ENCODE peak calls at places on chromosome X, in seven cellular contexts. F is stimulated activated naive B cell treated with anti-CD40 and anti-IgM and Interleukin-4, amounts not matched to agents 10 μg/mL and 1 μg/mL and 100 μg/mL, for 72 hours; K is pancreas; X is MV-4-11; U is COR-L47; Q is NCI-H82; H is AG09309. O is an unnamed sample.

GRCh38 chrX:20521245-20521644 is 254.5 kb upstream of the RPS6KA3 start:
- DNase-seq in F (no peak), K (no peak), X (no peak), U (no peak), Q (no peak), H (peak), O (no peak)

GRCh38 chrX:14598330-14598729 is 69.0 kb downstream of the GLRA2 start:
- DNase-seq in F (no peak), K (no peak), X (no peak), U (no peak), Q (no peak), H (no peak), O (no peak)

GRCh38 chrX:115690554-115691216 is 129.7 kb downstream of the PLS3 start:
- DNase-seq in F (peak), K (peak), X (no peak), U (peak), Q (peak), H (peak), O (peak)

GRCh38 chrX:40154229-40154852 is 56.6 kb upstream of the BCOR start:
- DNase-seq in F (no peak), K (no peak), X (peak), U (peak), Q (peak), H (no peak), O (peak)

GRCh38 chrX:34826964-34827363 is 115.6 kb upstream of the FAM47B start:
- DNase-seq in F (no peak), K (no peak), X (no peak), U (no peak), Q (no peak), H (no peak), O (no peak)

GRCh38 chrX:119468930-119469635 is 839 bp downstream of the SLC25A5 start:
- DNase-seq in F (peak), K (peak), X (peak), U (peak), Q (peak), H (no peak), O (peak)

GRCh38 chrX:110082156-110082555 is 79.2 kb downstream of the TMEM164 start:
- DNase-seq in F (no peak), K (no peak), X (no peak), U (no peak), Q (no peak), H (peak), O (no peak)

GRCh38 chrX:47187106-47187677 is 6.4 kb upstream of the UBA1 start:
- DNase-seq in F (no peak), K (no peak), X (no peak), U (no peak), Q (no peak), H (no peak), O (no peak)

GRCh38 chrX:26215869-26216268 is at the start of gene MAGEB5:
- DNase-seq in F (no peak), K (no peak), X (no peak), U (no peak), Q (no peak), H (no peak), O (no peak)

GRCh38 chrX:47637546-47638195 is 7.9 kb upstream of the CFP start:
- DNase-seq in F (peak), K (no peak), X (peak), U (no peak), Q (peak), H (no peak), O (peak)

GRCh38 chrX:12197030-12197429 is 58.8 kb downstream of the FRMPD4 start:
- DNase-seq in F (no peak), K (no peak), X (no peak), U (no peak), Q (no peak), H (no peak), O (no peak)

GRCh38 chrX:17564689-17565409 is 172.4 kb upstream of the SCML1 start:
- DNase-seq in F (no peak), K (no peak), X (peak), U (no peak), Q (no peak), H (peak), O (no peak)

GRCh38 chrX:108312938-108313337 is 125.3 kb downstream of the COL4A6 start:
- DNase-seq in F (no peak), K (no peak), X (no peak), U (peak), Q (no peak), H (no peak), O (no peak)

GRCh38 chrX:57904481-57904880 is 5.8 kb downstream of the ZXDA start:
- DNase-seq in F (no peak), K (no peak), X (no peak), U (no peak), Q (no peak), H (no peak), O (no peak)

GRCh38 chrX:345020-345925 is 26.7 kb upstream of the GTPBP6 start:
- DNase-seq in F (no peak), K (no peak), X (no peak), U (no peak), Q (no peak), H (no peak), O (no peak)

GRCh38 chrX:44344687-44345086 is 1.2 kb upstream of the EFHC2 start:
- DNase-seq in F (no peak), K (no peak), X (peak), U (no peak), Q (no peak), H (no peak), O (no peak)

GRCh38 chrX:72430405-72430968 is 124.8 kb upstream of the CITED1 start:
- DNase-seq in F (no peak), K (no peak), X (no peak), U (no peak), Q (no peak), H (no peak), O (no peak)

GRCh38 chrX:79325263-79325958 is 41.7 kb downstream of the ITM2A start:
- DNase-seq in F (no peak), K (no peak), X (no peak), U (no peak), Q (peak), H (no peak), O (no peak)

GRCh38 chrX:48003367-48003757 is 427 bp downstream of the ZNF182 start:
- DNase-seq in F (peak), K (peak), X (no peak), U (no peak), Q (no peak), H (no peak), O (peak)

GRCh38 chrX:74536142-74537010 is 78.0 kb downstream of the RLIM start:
- DNase-seq in F (peak), K (peak), X (peak), U (peak), Q (peak), H (no peak), O (peak)

GRCh38 chrX:38774249-38774648 is 27.0 kb upstream of the MID1IP1 start:
- DNase-seq in F (no peak), K (no peak), X (no peak), U (no peak), Q (no peak), H (no peak), O (no peak)

GRCh38 chrX:141341341-141341740 is 99.0 kb upstream of the SPANXC start:
- DNase-seq in F (no peak), K (no peak), X (no peak), U (no peak), Q (no peak), H (peak), O (no peak)

GRCh38 chrX:7253565-7253964 is 105.6 kb upstream of the PUDP start:
- DNase-seq in F (no peak), K (no peak), X (no peak), U (no peak), Q (no peak), H (no peak), O (no peak)

GRCh38 chrX:11533211-11533651 is 132.5 kb downstream of the ARHGAP6 start:
- DNase-seq in F (no peak), K (no peak), X (peak), U (peak), Q (peak), H (peak), O (no peak)

GRCh38 chrX:117645639-117646038 is 471.0 kb downstream of the KLHL13 start:
- DNase-seq in F (no peak), K (no peak), X (no peak), U (no peak), Q (peak), H (no peak), O (no peak)

GRCh38 chrX:66632473-66632872 is 6.4 kb downstream of the EDA2R start:
- DNase-seq in F (no peak), K (no peak), X (no peak), U (no peak), Q (no peak), H (no peak), O (no peak)

GRCh38 chrX:31070057-31070468 is 1.8 kb downstream of the FTHL17 start:
- DNase-seq in F (peak), K (no peak), X (no peak), U (peak), Q (no peak), H (no peak), O (no peak)

GRCh38 chrX:118536687-118537461 is 41.3 kb downstream of the DOCK11 start:
- DNase-seq in F (no peak), K (no peak), X (peak), U (no peak), Q (no peak), H (no peak), O (no peak)

GRCh38 chrX:153913701-153914100 is 9.2 kb downstream of the AVPR2 start:
- DNase-seq in F (no peak), K (no peak), X (no peak), U (no peak), Q (no peak), H (no peak), O (no peak)